ENCODE peak calls at places on chromosomes 16 and 17, in ten cellular contexts. U, W, L, P, B, N, I, E, J and H are unnamed samples.
A peak's percentile ranks its signal among the peaks of the same experiment; 100 is the strongest.

GRCh38 chr17:80732268-80732667 is 187.6 kb downstream of the RPTOR start:
- DNase-seq in U (no peak), W (no peak), L (no peak), P (no peak), B (no peak), N (no peak), I (no peak), E (no peak), J (peak; percentile 62), H (no peak)

GRCh38 chr16:69481901-69482341 is 57.5 kb downstream of the CYB5B start:
- DNase-seq in U (peak; percentile 92), W (no peak), L (peak; percentile 87), P (peak; percentile 67), B (no peak), N (peak; percentile 89), I (no peak), E (peak; percentile 45), J (peak; percentile 88), H (peak; percentile 92)

GRCh38 chr16:22318690-22319358 is 21.6 kb downstream of the POLR3E start:
- DNase-seq in U (no peak), W (peak; percentile 35), L (no peak), P (peak; percentile 91), B (peak; percentile 52), N (no peak), I (no peak), E (peak; percentile 40), J (peak; percentile 25), H (no peak)

GRCh38 chr17:4101799-4102405 is 40.9 kb downstream of the ZZEF1 start:
- DNase-seq in U (no peak), W (no peak), L (no peak), P (no peak), B (no peak), N (no peak), I (no peak), E (no peak), J (no peak), H (no peak)

GRCh38 chr17:4369557-4370230 is 3.2 kb upstream of the UBE2G1 start:
- DNase-seq in U (no peak), W (peak; percentile 93), L (no peak), P (no peak), B (no peak), N (no peak), I (no peak), E (no peak), J (no peak), H (no peak)

GRCh38 chr17:13426991-13427390 is 174.7 kb downstream of the HS3ST3A1 start:
- DNase-seq in U (no peak), W (no peak), L (no peak), P (no peak), B (no peak), N (no peak), I (no peak), E (no peak), J (no peak), H (no peak)

GRCh38 chr16:73329363-73330306 is 281.7 kb upstream of the ZFHX3 start:
- DNase-seq in U (no peak), W (no peak), L (no peak), P (peak; percentile 80), B (no peak), N (no peak), I (no peak), E (no peak), J (no peak), H (no peak)

GRCh38 chr16:15672514-15673167 is 22.6 kb downstream of the NDE1 start:
- DNase-seq in U (peak; percentile 91), W (no peak), L (peak; percentile 98), P (no peak), B (peak; percentile 92), N (peak; percentile 89), I (peak; percentile 85), E (peak; percentile 32), J (peak; percentile 99), H (peak; percentile 96)

GRCh38 chr17:78852709-78853111 is 12.1 kb upstream of the USP36 start:
- DNase-seq in U (no peak), W (peak; percentile 19), L (no peak), P (peak; percentile 78), B (peak; percentile 29), N (no peak), I (no peak), E (no peak), J (peak; percentile 81), H (no peak)

GRCh38 chr17:39973496-39973895 is 7.1 kb upstream of the PSMD3 start:
- DNase-seq in U (no peak), W (no peak), L (no peak), P (no peak), B (no peak), N (no peak), I (no peak), E (no peak), J (no peak), H (no peak)

GRCh38 chr16:4879049-4879448 is 31.8 kb downstream of the UBN1 start:
- DNase-seq in U (no peak), W (no peak), L (no peak), P (no peak), B (peak; percentile 53), N (no peak), I (no peak), E (no peak), J (no peak), H (no peak)

GRCh38 chr17:26792486-26792885 is 501.4 kb upstream of the WSB1 start:
- DNase-seq in U (no peak), W (no peak), L (no peak), P (no peak), B (no peak), N (no peak), I (no peak), E (no peak), J (peak; percentile 47), H (no peak)

GRCh38 chr17:27296427-27296979 is 2.6 kb downstream of the WSB1 start:
- DNase-seq in U (no peak), W (no peak), L (no peak), P (no peak), B (peak; percentile 66), N (no peak), I (peak; percentile 86), E (no peak), J (peak; percentile 91), H (no peak)

GRCh38 chr17:71173963-71174362 is 946.9 kb upstream of the SOX9 start:
- DNase-seq in U (no peak), W (no peak), L (no peak), P (no peak), B (no peak), N (no peak), I (no peak), E (no peak), J (no peak), H (no peak)
- H3K9me3 ChIP-seq in U (no peaks in the 10 kb centered on the region), W (no peaks in the 10 kb centered on the region), L (no peaks in the 10 kb centered on the region), P (no peaks in the 10 kb centered on the region), B (no peaks in the 10 kb centered on the region), N (no peaks in the 10 kb centered on the region), I (no peaks in the 10 kb centered on the region), E (no peaks in the 10 kb centered on the region), J (no peaks in the 10 kb centered on the region), H (no peaks in the 10 kb centered on the region)

GRCh38 chr16:81710596-81710995 is 68.5 kb upstream of the PLCG2 start:
- DNase-seq in U (peak; percentile 8), W (no peak), L (no peak), P (peak; percentile 78), B (no peak), N (no peak), I (no peak), E (no peak), J (no peak), H (no peak)
- H3K27ac ChIP-seq in U (no peak overlapping the region), W (no peak overlapping the region), L (no peak overlapping the region), P (peak overlapping the region; percentile 63), B (no peak overlapping the region), N (no peak overlapping the region), I (no peak overlapping the region), E (no peak overlapping the region), J (no peak overlapping the region), H (no peak overlapping the region)

DNA sequence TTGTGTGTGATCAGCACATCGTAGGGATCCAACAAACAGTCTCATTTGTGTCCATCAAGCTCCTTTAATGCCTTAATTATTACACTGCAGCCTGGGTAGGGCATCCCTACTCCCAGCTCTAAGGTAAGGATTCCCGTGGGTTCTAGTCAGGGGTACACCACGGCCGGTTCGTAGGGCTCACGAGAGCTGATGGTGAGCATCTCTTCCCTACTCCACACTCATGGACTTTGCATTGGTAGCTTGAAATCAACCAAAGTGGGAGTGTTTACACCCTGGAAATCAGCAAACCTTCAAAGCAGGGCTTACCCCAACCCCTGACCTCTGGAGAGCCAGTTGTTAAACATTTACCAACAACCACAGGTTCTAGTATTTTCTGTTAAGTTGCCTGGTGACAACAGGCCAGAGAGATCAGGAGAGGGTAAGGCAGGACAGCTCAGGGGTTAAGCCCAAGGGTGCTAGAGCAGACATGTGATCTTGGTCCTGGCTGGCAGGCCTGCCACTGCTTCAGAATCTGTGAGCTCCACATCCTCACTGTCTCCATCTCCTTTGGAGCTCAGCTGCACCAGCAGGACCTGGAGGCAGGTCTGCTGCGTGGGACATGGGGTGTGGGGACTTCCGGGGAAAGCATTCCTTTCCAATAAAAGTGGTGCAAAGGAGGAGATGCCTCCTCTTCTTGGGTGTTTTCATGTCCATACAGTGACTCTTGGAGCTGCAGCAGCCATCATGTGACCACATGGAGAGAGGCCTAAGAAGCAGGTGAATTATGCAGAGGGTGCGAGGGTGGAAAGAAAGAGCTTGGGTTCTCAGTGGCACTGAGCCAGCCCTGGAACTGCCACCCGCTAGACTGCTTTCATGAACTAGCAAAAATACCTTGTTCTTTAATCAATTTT is 36.1 kb upstream of the ZCCHC14 start:
- DNase-seq in U (no peak), W (no peak), L (no peak), P (no peak), B (no peak), N (no peak), I (no peak), E (no peak), J (no peak), H (no peak)
- H3K9me3 ChIP-seq in U (peaks cover 40% of the 10 kb centered on the region), W (no peaks in the 10 kb centered on the region), L (peaks cover 4% of the 10 kb centered on the region), P (peaks cover 12% of the 10 kb centered on the region), B (peaks cover 8% of the 10 kb centered on the region), N (peaks cover 29% of the 10 kb centered on the region), I (peaks cover 15% of the 10 kb centered on the region), E (peaks cover 25% of the 10 kb centered on the region), J (no peaks in the 10 kb centered on the region), H (no peaks in the 10 kb centered on the region)

GRCh38 chr17:41930009-41930832 is at the start of gene ODAD4:
- DNase-seq in U (peak; percentile 98), W (peak; percentile 95), L (peak; percentile 98), P (peak; percentile 100), B (peak; percentile 92), N (peak; percentile 96), I (peak; percentile 90), E (peak; percentile 97), J (peak; percentile 98), H (peak; percentile 99)

GRCh38 chr17:41935641-41936040 is 5.2 kb downstream of the ODAD4 start:
- DNase-seq in U (no peak), W (no peak), L (no peak), P (no peak), B (no peak), N (no peak), I (no peak), E (no peak), J (no peak), H (no peak)

GRCh38 chr17:41937970-41938851 is 7.8 kb downstream of the ODAD4 start:
- DNase-seq in U (peak; percentile 54), W (no peak), L (no peak), P (no peak), B (no peak), N (peak; percentile 55), I (no peak), E (peak; percentile 76), J (no peak), H (no peak)

GRCh38 chr17:41928693-41929251 is 1.6 kb upstream of the ODAD4 start:
- DNase-seq in U (no peak), W (no peak), L (no peak), P (no peak), B (no peak), N (no peak), I (no peak), E (no peak), J (no peak), H (no peak)

GRCh38 chr17:41932821-41933389 is 2.5 kb downstream of the ODAD4 start:
- DNase-seq in U (no peak), W (no peak), L (no peak), P (no peak), B (no peak), N (no peak), I (no peak), E (no peak), J (no peak), H (no peak)
- H3K27ac ChIP-seq in U (no peak overlapping the region), W (no peak overlapping the region), L (no peak overlapping the region), P (no peak overlapping the region), B (no peak overlapping the region), N (no peak overlapping the region), I (no peak overlapping the region), E (no peak overlapping the region), J (no peak overlapping the region), H (no peak overlapping the region)